ENCODE peak calls at places on chromosomes 13 and 19, in four cellular contexts. One of them, this sample, is unnamed.

GRCh38 chr13:99686944-99687382 is 185.7 kb downstream of the TM9SF2 start:
- DNase-seq in omental fat pad: no peak
- DNase-seq in neural progenitor cell: peak; percentile 72
- DNase-seq in thyroid gland: no peak
- DNase-seq in this sample: no peak

GRCh38 chr19:16197188-16197621 is 506 bp upstream of the AP1M1 start:
- DNase-seq in neural progenitor cell: no peak
- DNase-seq in thyroid gland: no peak
- DNase-seq in omental fat pad: no peak
- DNase-seq in this sample: no peak

GRCh38 chr19:2529473-2529918 is 53.6 kb downstream of the GADD45B start:
- DNase-seq in omental fat pad: no peak
- DNase-seq in thyroid gland: no peak
- DNase-seq in neural progenitor cell: no peak
- DNase-seq in this sample: no peak

GRCh38 chr19:33302974-33303790 is 848 bp upstream of the CEBPA start:
- DNase-seq in omental fat pad: no peak
- DNase-seq in neural progenitor cell: peak; percentile 84
- DNase-seq in thyroid gland: peak; percentile 70
- DNase-seq in this sample: peak; percentile 64

GRCh38 chr19:35040826-35041547 is 534 bp upstream of the HPN start:
- DNase-seq in neural progenitor cell: peak; percentile 70
- DNase-seq in thyroid gland: peak; percentile 93
- DNase-seq in omental fat pad: peak; percentile 71
- DNase-seq in this sample: no peak

GRCh38 chr19:19420570-19421301 is 15.3 kb downstream of the GATAD2A start:
- DNase-seq in neural progenitor cell: no peak
- DNase-seq in omental fat pad: no peak
- DNase-seq in thyroid gland: no peak
- DNase-seq in this sample: no peak

GRCh38 chr13:24041822-24042221 is 118.7 kb upstream of the SPATA13 start:
- DNase-seq in thyroid gland: no peak
- DNase-seq in omental fat pad: no peak
- DNase-seq in neural progenitor cell: no peak
- DNase-seq in this sample: no peak

GRCh38 chr13:73341748-73342147 is 282.9 kb downstream of the KLF5 start:
- DNase-seq in neural progenitor cell: no peak
- DNase-seq in thyroid gland: no peak
- DNase-seq in omental fat pad: no peak
- DNase-seq in this sample: no peak

GRCh38 chr13:76886292-76887061 is at the start of gene KCTD12:
- DNase-seq in thyroid gland: peak; percentile 87
- DNase-seq in omental fat pad: peak; percentile 44
- DNase-seq in neural progenitor cell: peak; percentile 93
- DNase-seq in this sample: peak; percentile 81

GRCh38 chr19:35868172-35868822 is at the start of gene APLP1:
- DNase-seq in thyroid gland: peak; percentile 73
- DNase-seq in omental fat pad: no peak
- DNase-seq in neural progenitor cell: peak; percentile 92
- DNase-seq in this sample: peak; percentile 78

GRCh38 chr13:66994498-66995365 is 235.4 kb downstream of the PCDH9 start:
- DNase-seq in neural progenitor cell: no peak
- DNase-seq in thyroid gland: no peak
- DNase-seq in omental fat pad: no peak
- DNase-seq in this sample: peak; percentile 7

GRCh38 chr19:1105217-1105872 is 1.6 kb downstream of the GPX4 start:
- DNase-seq in omental fat pad: no peak
- DNase-seq in neural progenitor cell: no peak
- DNase-seq in thyroid gland: no peak
- DNase-seq in this sample: no peak

GRCh38 chr19:1108291-1109031 is 4.7 kb downstream of the GPX4 start:
- DNase-seq in thyroid gland: no peak
- DNase-seq in omental fat pad: no peak
- DNase-seq in neural progenitor cell: no peak
- DNase-seq in this sample: no peak

GRCh38 chr19:1105873-1106840 is 2.4 kb downstream of the GPX4 start:
- DNase-seq in neural progenitor cell: no peak
- DNase-seq in omental fat pad: no peak
- DNase-seq in thyroid gland: no peak
- DNase-seq in this sample: no peak

GRCh38 chr19:1107655-1108261 is 4.0 kb downstream of the GPX4 start:
- DNase-seq in omental fat pad: no peak
- DNase-seq in thyroid gland: no peak
- DNase-seq in neural progenitor cell: no peak
- DNase-seq in this sample: no peak

GRCh38 chr19:1106841-1107654 is 3.3 kb downstream of the GPX4 start:
- DNase-seq in neural progenitor cell: no peak
- DNase-seq in thyroid gland: no peak
- DNase-seq in omental fat pad: no peak
- DNase-seq in this sample: no peak
- TF ChIP-seq CTCF in neural progenitor cell: no peak
- TF ChIP-seq CTCF in thyroid gland: no peak
- TF ChIP-seq CTCF in omental fat pad: no peak
- TF ChIP-seq CTCF in this sample: peak; percentile 28

GRCh38 chr13:29564828-29565227 is 30.7 kb downstream of the SLC7A1 start:
- DNase-seq in omental fat pad: no peak
- DNase-seq in thyroid gland: no peak
- DNase-seq in neural progenitor cell: no peak
- DNase-seq in this sample: no peak
- TF ChIP-seq CTCF in omental fat pad: no peak
- TF ChIP-seq CTCF in thyroid gland: no peak
- TF ChIP-seq CTCF in neural progenitor cell: no peak
- TF ChIP-seq CTCF in this sample: no peak

GRCh38 chr13:63048648-63049047 is 1633.0 kb upstream of the PCDH20 start:
- DNase-seq in omental fat pad: no peak
- DNase-seq in thyroid gland: no peak
- DNase-seq in neural progenitor cell: no peak
- DNase-seq in this sample: no peak
- TF ChIP-seq CTCF in omental fat pad: no peak
- TF ChIP-seq CTCF in thyroid gland: no peak
- TF ChIP-seq CTCF in neural progenitor cell: peak; percentile 35
- TF ChIP-seq CTCF in this sample: no peak

GRCh38 chr19:46374526-46375475 is 27.9 kb downstream of the PPP5C start:
- DNase-seq in thyroid gland: no peak
- DNase-seq in neural progenitor cell: no peak
- DNase-seq in omental fat pad: no peak
- DNase-seq in this sample: no peak

GRCh38 chr19:46369817-46370216 is 22.9 kb downstream of the PPP5C start:
- DNase-seq in thyroid gland: no peak
- DNase-seq in neural progenitor cell: no peak
- DNase-seq in omental fat pad: no peak
- DNase-seq in this sample: no peak

GRCh38 chr19:46373573-46374359 is 26.9 kb downstream of the PPP5C start:
- DNase-seq in thyroid gland: peak; percentile 100
- DNase-seq in omental fat pad: no peak
- DNase-seq in neural progenitor cell: peak; percentile 70
- DNase-seq in this sample: no peak

GRCh38 chr19:46371371-46371901 is 24.5 kb downstream of the PPP5C start:
- DNase-seq in omental fat pad: no peak
- DNase-seq in neural progenitor cell: no peak
- DNase-seq in thyroid gland: no peak
- DNase-seq in this sample: no peak

GRCh38 chr19:46372901-46373572 is 26.1 kb downstream of the PPP5C start:
- DNase-seq in neural progenitor cell: peak; percentile 59
- DNase-seq in thyroid gland: peak; percentile 30
- DNase-seq in omental fat pad: no peak
- DNase-seq in this sample: no peak
- TF ChIP-seq CTCF in neural progenitor cell: peak; percentile 59
- TF ChIP-seq CTCF in thyroid gland: no peak
- TF ChIP-seq CTCF in omental fat pad: no peak
- TF ChIP-seq CTCF in this sample: no peak

GRCh38 chr19:44954278-44954648 is 917 bp upstream of the CLPTM1 start:
- DNase-seq in omental fat pad: no peak
- DNase-seq in thyroid gland: no peak
- DNase-seq in neural progenitor cell: no peak
- DNase-seq in this sample: no peak

GRCh38 chr19:44951179-44952159 is 3.7 kb upstream of the CLPTM1 start:
- DNase-seq in omental fat pad: peak; percentile 56
- DNase-seq in neural progenitor cell: peak; percentile 92
- DNase-seq in thyroid gland: peak; percentile 66
- DNase-seq in this sample: peak; percentile 78

GRCh38 chr19:44958090-44958489 is 2.9 kb downstream of the CLPTM1 start:
- DNase-seq in thyroid gland: no peak
- DNase-seq in omental fat pad: no peak
- DNase-seq in neural progenitor cell: no peak
- DNase-seq in this sample: no peak

GRCh38 chr19:44955500-44956439 is 590 bp downstream of the CLPTM1 start:
- DNase-seq in omental fat pad: no peak
- DNase-seq in neural progenitor cell: no peak
- DNase-seq in thyroid gland: no peak
- DNase-seq in this sample: no peak

DNA sequence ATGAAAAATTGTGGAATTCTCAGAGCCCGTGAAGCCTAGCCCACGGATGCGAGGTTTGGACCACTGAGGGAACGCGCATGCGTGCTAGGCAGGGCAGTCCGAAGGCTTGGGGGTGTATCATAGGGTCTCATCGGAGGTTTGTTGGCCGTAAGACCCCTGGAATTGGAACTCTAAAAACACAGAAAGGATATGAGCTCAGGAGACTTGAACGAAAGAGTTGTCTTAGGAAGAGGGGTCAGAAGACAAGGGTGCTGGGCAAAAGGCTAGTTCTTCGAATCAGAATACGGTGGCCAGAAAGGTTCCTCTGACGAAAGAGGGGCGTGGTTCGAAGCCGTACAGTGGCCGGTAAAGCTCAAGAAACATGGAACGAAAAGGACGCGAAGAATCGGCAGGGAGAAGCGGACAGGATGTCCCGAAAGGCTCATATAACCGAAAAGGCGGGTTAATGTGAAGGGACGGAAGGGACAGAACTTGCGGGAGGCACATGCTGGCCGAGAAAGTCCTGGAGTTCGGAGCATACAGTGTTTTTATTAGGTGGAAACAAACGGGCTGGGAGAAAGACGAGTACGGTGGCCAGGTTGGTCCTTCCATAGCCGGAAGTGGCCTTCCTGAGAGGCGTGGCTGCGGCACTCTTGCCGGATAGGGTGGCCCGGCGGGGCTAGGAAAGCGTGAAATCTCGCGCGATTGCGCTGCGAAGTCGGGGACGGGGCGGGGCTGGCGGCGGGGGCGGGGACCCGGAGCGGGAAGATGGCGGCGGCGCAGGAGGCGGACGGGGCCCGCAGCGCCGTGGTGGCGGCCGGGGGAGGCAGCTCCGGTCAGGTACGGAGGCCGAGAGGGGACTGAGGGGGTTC is at the start of gene CLPTM1:
- DNase-seq in thyroid gland: peak; percentile 96
- DNase-seq in neural progenitor cell: peak; percentile 99
- DNase-seq in omental fat pad: peak; percentile 83
- DNase-seq in this sample: peak; percentile 98
- TF ChIP-seq CTCF in thyroid gland: no peak
- TF ChIP-seq CTCF in neural progenitor cell: no peak
- TF ChIP-seq CTCF in omental fat pad: no peak
- TF ChIP-seq CTCF in this sample: no peak

DNA sequence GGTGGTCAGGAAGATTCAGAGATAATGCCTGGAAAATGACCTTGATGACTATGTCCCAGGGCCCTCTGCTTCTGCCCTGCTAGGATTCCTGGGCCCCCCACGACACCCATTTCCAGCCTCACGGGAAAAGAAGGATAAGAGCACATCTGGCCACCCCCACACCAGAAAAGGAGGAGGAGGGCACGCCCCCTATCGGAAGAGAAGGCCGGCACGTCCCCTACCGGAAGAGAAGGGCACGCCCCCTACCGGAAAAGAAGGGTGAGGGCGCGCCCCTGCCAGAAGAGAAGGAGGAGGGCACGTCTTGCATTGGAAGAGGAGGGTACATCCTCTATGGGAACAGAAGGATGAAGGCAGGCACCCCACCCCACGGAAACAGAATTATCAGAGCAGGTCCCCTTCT is 84.3 kb downstream of the IER2 start:
- DNase-seq in omental fat pad: no peak
- DNase-seq in neural progenitor cell: peak; percentile 76
- DNase-seq in thyroid gland: peak; percentile 63
- DNase-seq in this sample: peak; percentile 88
- TF ChIP-seq CTCF in omental fat pad: no peak
- TF ChIP-seq CTCF in neural progenitor cell: peak; percentile 79
- TF ChIP-seq CTCF in thyroid gland: peak; percentile 41
- TF ChIP-seq CTCF in this sample: peak; percentile 77

GRCh38 chr13:35826626-35827254 is 304.4 kb downstream of the DCLK1 start:
- DNase-seq in omental fat pad: no peak
- DNase-seq in neural progenitor cell: no peak
- DNase-seq in thyroid gland: no peak
- DNase-seq in this sample: no peak
- TF ChIP-seq CTCF in omental fat pad: no peak
- TF ChIP-seq CTCF in neural progenitor cell: peak; percentile 48
- TF ChIP-seq CTCF in thyroid gland: no peak
- TF ChIP-seq CTCF in this sample: peak; percentile 28